ENCODE peak calls at places on chromosomes 16 and 17, in eight cellular contexts. O, M, J, G, T, U, N and V are unnamed samples.

GRCh38 chr17:27578718-27579085 is 52.3 kb upstream of the LGALS9 start:
- DNase-seq in O (peak), M (no peak), J (peak), G (no peak), T (no peak), U (no peak), N (peak), V (peak)

GRCh38 chr16:10751291-10751697 is 7.7 kb downstream of the NUBP1 start:
- DNase-seq in O (no peak), M (no peak), J (no peak), G (no peak), T (no peak), U (no peak), N (no peak), V (peak)

GRCh38 chr17:3964203-3965122 is at the start of gene ATP2A3:
- DNase-seq in O (no peak), M (no peak), J (peak), G (no peak), T (no peak), U (no peak), N (peak), V (peak)

GRCh38 chr17:57213180-57213825 is 43.0 kb upstream of the MSI2 start:
- DNase-seq in O (no peak), M (no peak), J (no peak), G (no peak), T (no peak), U (no peak), N (no peak), V (no peak)

GRCh38 chr16:73020409-73020884 is 27.5 kb downstream of the ZFHX3 start:
- DNase-seq in O (peak), M (peak), J (peak), G (peak), T (peak), U (peak), N (no peak), V (no peak)

GRCh38 chr17:76270770-76271668 is 5.9 kb downstream of the UBALD2 start:
- DNase-seq in O (no peak), M (no peak), J (no peak), G (no peak), T (no peak), U (no peak), N (no peak), V (peak)

GRCh38 chr17:64399071-64399766 is 8.6 kb upstream of the PECAM1 start:
- DNase-seq in O (no peak), M (no peak), J (no peak), G (no peak), T (no peak), U (no peak), N (no peak), V (no peak)

GRCh38 chr16:21190599-21190998 is 20.8 kb downstream of the ZP2 start:
- DNase-seq in O (peak), M (no peak), J (peak), G (peak), T (peak), U (peak), N (no peak), V (no peak)

GRCh38 chr17:18377437-18378204 is at the start of gene EVPLL:
- DNase-seq in O (no peak), M (no peak), J (peak), G (no peak), T (no peak), U (no peak), N (no peak), V (no peak)

GRCh38 chr16:70490261-70490660 is 33.1 kb downstream of the COG4 start:
- DNase-seq in O (no peak), M (no peak), J (no peak), G (no peak), T (no peak), U (peak), N (no peak), V (no peak)

GRCh38 chr17:83067718-83068261 is 11.6 kb upstream of the METRNL start:
- DNase-seq in O (peak), M (no peak), J (no peak), G (no peak), T (peak), U (no peak), N (no peak), V (no peak)

GRCh38 chr17:64418506-64419339 is 28.1 kb upstream of the PECAM1 start:
- DNase-seq in O (peak), M (peak), J (peak), G (peak), T (peak), U (peak), N (peak), V (peak)

GRCh38 chr17:74531231-74531761 is at the start of gene CD300LB:
- DNase-seq in O (no peak), M (no peak), J (no peak), G (no peak), T (no peak), U (no peak), N (peak), V (no peak)

GRCh38 chr16:89912143-89912542 is 6.5 kb upstream of the MC1R start:
- DNase-seq in O (no peak), M (no peak), J (no peak), G (no peak), T (no peak), U (no peak), N (no peak), V (no peak)

GRCh38 chr16:83011101-83011720 is 384.4 kb downstream of the CDH13 start:
- DNase-seq in O (no peak), M (no peak), J (no peak), G (no peak), T (no peak), U (no peak), N (no peak), V (peak)

GRCh38 chr16:2085669-2086068 is 37.9 kb downstream of the TSC2 start:
- DNase-seq in O (no peak), M (no peak), J (no peak), G (no peak), T (no peak), U (peak), N (no peak), V (no peak)

GRCh38 chr17:75601057-75601987 is 13.7 kb downstream of the MYO15B start:
- DNase-seq in O (peak), M (no peak), J (peak), G (no peak), T (peak), U (peak), N (peak), V (peak)

GRCh38 chr17:8409966-8410881 is 12.6 kb upstream of the RNF222 start:
- DNase-seq in O (peak), M (peak), J (peak), G (peak), T (peak), U (peak), N (peak), V (peak)

GRCh38 chr17:79003661-79004411 is 5.7 kb downstream of the CANT1 start:
- DNase-seq in O (no peak), M (no peak), J (no peak), G (no peak), T (no peak), U (no peak), N (no peak), V (no peak)

GRCh38 chr17:550776-551175 is 163.9 kb downstream of the VPS53 start:
- DNase-seq in O (no peak), M (no peak), J (no peak), G (no peak), T (peak), U (peak), N (no peak), V (no peak)

GRCh38 chr17:76138896-76139248 is 2.2 kb downstream of the FOXJ1 start:
- DNase-seq in O (no peak), M (no peak), J (no peak), G (no peak), T (no peak), U (no peak), N (no peak), V (no peak)

GRCh38 chr17:44829558-44830358 is at the start of gene GJC1:
- DNase-seq in O (no peak), M (no peak), J (peak), G (no peak), T (no peak), U (no peak), N (peak), V (peak)

GRCh38 chr17:34306466-34306865 is 12.8 kb upstream of the CCL8 start:
- DNase-seq in O (peak), M (no peak), J (peak), G (no peak), T (peak), U (peak), N (no peak), V (no peak)

GRCh38 chr16:1696863-1697262 is 9.1 kb upstream of the MAPK8IP3 start:
- DNase-seq in O (no peak), M (no peak), J (no peak), G (no peak), T (peak), U (no peak), N (no peak), V (no peak)

GRCh38 chr16:3400446-3400778 is 392 bp downstream of the ZSCAN32 start:
- DNase-seq in O (no peak), M (no peak), J (no peak), G (no peak), T (no peak), U (no peak), N (no peak), V (no peak)

DNA sequence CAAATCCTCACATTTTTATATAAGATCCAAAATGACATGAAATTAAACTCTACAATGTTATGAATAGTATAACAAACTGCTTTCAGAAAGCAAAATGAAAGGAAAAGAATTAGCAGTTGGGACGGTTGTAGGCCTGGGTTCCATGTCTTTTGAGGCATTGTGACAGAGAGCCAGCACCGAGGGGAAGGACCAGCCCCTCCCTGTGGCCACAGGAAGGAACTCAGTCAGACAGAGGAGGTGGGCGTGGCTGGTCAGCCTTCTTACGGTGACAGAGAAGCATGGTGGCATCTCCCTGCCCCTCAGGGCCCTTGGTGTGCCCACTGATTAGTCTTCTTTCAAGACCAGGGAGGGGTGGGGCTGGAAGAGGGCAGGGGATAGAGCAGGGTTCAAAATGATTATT is 5.7 kb downstream of the ZNF319 start:
- DNase-seq in O (peak), M (no peak), J (peak), G (no peak), T (no peak), U (peak), N (peak), V (peak)
- TF ChIP-seq CTCF in O (peak), M (peak), J (peak), G (peak), T (peak), U (peak), N (peak), V (peak)

GRCh38 chr16:68064791-68065365 is 20.3 kb upstream of the NFATC3 start:
- DNase-seq in O (peak), M (no peak), J (peak), G (peak), T (peak), U (peak), N (peak), V (peak)
- TF ChIP-seq CTCF in O (peak), M (peak), J (peak), G (peak), T (peak), U (peak), N (peak), V (peak)

DNA sequence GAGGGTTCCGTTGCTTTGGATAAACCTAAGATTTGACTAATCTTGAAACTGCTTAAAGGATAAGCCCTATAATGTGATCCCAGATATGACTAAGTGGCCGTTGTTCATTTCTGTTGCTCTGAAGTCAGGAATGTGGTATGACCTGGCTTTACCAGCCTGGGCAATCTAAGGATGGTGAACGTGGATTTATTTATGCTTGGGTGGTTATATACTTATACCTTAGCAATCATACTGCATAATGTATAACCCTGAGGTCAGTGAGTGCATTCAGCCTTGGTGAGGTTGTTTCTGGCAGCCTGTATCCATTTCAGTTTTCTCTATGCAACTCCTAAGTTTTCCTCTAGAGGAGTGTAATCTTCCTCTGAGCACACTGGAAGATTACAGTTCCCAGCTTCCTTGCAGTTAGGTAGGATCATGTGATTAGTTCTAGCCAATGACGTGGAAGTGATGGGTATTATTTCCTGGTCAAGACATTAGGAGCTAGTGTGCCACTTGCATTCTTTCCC is 41.9 kb downstream of the FTO start:
- DNase-seq in O (peak), M (no peak), J (peak), G (no peak), T (peak), U (peak), N (no peak), V (no peak)
- TF ChIP-seq CTCF in O (no peak), M (peak), J (peak), G (no peak), T (peak), U (peak), N (no peak), V (no peak)

GRCh38 chr16:23801387-23801786 is 34.4 kb upstream of the PRKCB start:
- DNase-seq in O (peak), M (peak), J (peak), G (no peak), T (peak), U (peak), N (peak), V (peak)
- TF ChIP-seq CTCF in O (peak), M (peak), J (peak), G (peak), T (peak), U (peak), N (peak), V (peak)

DNA sequence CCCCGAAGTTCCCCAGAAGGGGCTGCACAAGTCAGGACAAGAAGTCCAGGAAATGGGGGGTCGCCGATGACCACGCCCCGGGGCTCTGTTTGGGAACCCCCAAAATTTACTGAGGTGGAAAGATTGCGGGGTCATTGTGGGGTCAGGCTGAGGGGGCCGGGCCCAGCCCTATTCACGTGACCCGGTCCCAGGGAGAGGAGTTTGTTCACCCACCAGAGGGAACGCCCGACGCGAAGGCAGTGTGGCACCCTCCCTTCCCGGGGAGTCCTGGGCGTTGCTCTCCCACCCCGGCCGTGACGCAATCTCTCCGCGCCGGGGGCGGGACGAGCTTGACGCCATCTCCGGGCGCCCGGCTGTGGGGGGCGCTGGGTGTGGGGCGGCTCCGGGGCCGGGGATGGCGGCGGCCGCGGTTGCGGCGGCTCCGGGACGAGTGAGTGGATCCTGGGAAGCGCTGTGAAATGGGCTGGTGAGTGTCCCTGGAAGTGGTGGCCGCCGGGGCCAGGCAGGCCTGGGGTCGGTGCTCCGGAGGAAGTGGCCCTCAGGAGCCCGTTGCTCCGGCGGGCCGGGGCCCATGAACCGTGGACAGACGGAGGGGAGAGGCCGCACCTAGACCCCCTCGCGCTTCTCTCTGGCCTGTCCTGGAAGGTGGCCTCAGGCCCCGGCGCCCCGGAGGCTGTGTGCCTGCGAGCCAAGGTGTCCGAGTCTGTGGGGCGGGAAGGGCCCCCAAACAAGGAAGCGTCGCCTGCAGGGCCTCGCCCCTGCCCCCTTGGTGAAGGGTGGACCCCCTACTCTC is at the start of gene ATXN1L:
- DNase-seq in O (peak), M (peak), J (peak), G (peak), T (peak), U (peak), N (peak), V (peak)
- TF ChIP-seq CTCF in O (no peak), M (no peak), J (no peak), G (no peak), T (peak), U (no peak), N (no peak), V (no peak)

DNA sequence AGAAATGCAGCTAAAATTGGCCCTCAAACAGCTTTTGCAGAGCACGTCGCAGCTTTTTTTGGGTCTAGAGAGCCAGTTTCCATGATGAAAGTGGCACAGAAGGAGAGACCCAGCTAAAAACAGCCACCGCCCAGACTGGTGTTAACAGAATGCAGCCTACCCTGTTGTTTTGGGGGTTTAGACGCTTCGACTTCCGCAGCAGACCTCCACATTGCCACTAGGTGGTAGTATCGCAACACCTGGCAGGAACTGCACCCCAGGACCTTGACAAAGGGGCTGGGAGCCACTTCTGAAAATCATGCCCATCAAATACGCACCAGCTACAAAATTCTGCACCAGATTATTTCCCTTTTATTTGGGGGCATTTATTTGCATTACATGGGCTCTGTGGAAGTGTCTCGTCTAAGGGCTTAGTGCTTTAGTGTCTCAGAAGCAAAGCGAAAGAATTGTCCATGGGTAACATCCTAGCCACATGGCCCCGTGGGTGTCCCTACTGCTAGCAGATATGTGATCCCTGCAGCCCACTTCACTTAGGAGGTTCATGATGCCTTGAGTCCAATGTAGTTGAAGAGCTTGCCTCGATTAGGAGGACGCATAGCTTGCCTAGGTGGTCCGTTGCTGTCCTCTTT is 167.1 kb downstream of the HAPSTR1 start:
- DNase-seq in O (peak), M (no peak), J (peak), G (no peak), T (peak), U (peak), N (peak), V (peak)
- TF ChIP-seq CTCF in O (peak), M (peak), J (peak), G (peak), T (peak), U (peak), N (peak), V (peak)